ENCODE peak calls at places on chromosomes 16 and 17, in nine cellular contexts. N is heart right ventricle, J is SJSA1, Y is mucosa of descending colon, T is ovary, D is esophagus squamous epithelium, H is dorsolateral prefrontal cortex, Z is tibial nerve, R is AG04450. A is an unnamed sample.
A peak's percentile ranks its signal among the peaks of the same experiment; 100 is the strongest.

GRCh38 chr17:8057691-8058114 is 18.8 kb downstream of the ALOX15B start:
- DNase-seq in H (no peak), Y (no peak), N (no peak), T (peak; percentile 37), J (peak; percentile 38), D (no peak), R (peak; percentile 51), Z (no peak), A (peak; percentile 85)

GRCh38 chr16:17556276-17557052 is 85.7 kb upstream of the XYLT1 start:
- DNase-seq in J (peak; percentile 46), R (no peak), D (no peak), N (no peak), Z (no peak), H (no peak), Y (no peak), T (no peak), A (no peak)

GRCh38 chr17:82213251-82214011 is 789 bp upstream of the CCDC57 start:
- DNase-seq in Y (peak; percentile 51), N (no peak), T (peak; percentile 66), H (peak; percentile 71), J (peak; percentile 71), R (peak; percentile 61), D (no peak), Z (no peak), A (peak; percentile 33)

GRCh38 chr17:70787721-70788120 is 618.4 kb downstream of the KCNJ2 start:
- DNase-seq in J (no peak), Y (no peak), T (no peak), R (no peak), Z (no peak), H (no peak), N (no peak), D (no peak), A (no peak)

GRCh38 chr16:81586976-81587625 is 142.5 kb downstream of the CMIP start:
- DNase-seq in T (no peak), D (no peak), Z (no peak), Y (no peak), J (no peak), R (no peak), N (no peak), H (no peak), A (no peak)

GRCh38 chr17:82410014-82410716 is 8.0 kb upstream of the HEXD start:
- DNase-seq in Y (no peak), R (no peak), J (no peak), D (no peak), Z (no peak), T (no peak), H (no peak), N (no peak), A (no peak)

GRCh38 chr17:11795906-11796305 is 197.6 kb downstream of the DNAH9 start:
- DNase-seq in T (no peak), Z (no peak), N (no peak), J (no peak), R (no peak), Y (no peak), H (no peak), D (no peak), A (no peak)

GRCh38 chr17:74356640-74357465 is 4.8 kb downstream of the BTBD17 start:
- DNase-seq in T (no peak), Y (no peak), D (no peak), J (no peak), R (no peak), H (no peak), N (no peak), Z (no peak), A (no peak)

GRCh38 chr17:57724038-57724728 is 20.9 kb downstream of the CCDC182 start:
- DNase-seq in J (no peak), H (no peak), T (no peak), Z (no peak), R (no peak), Y (no peak), N (no peak), D (no peak), A (no peak)

GRCh38 chr17:50270430-50271172 is 3.7 kb upstream of the TMEM92 start:
- DNase-seq in N (peak; percentile 37), D (no peak), R (peak; percentile 63), H (peak; percentile 55), J (peak; percentile 85), T (peak; percentile 66), Z (peak; percentile 62), Y (no peak), A (no peak)

GRCh38 chr17:19538095-19539039 is 4.7 kb downstream of the SLC47A1 start:
- DNase-seq in R (no peak), J (no peak), T (peak; percentile 35), N (no peak), D (no peak), H (no peak), Y (no peak), Z (no peak), A (no peak)

GRCh38 chr17:67452681-67453554 is 75.8 kb downstream of the PITPNC1 start:
- DNase-seq in N (no peak), D (no peak), Z (no peak), T (no peak), Y (no peak), J (no peak), R (no peak), H (no peak), A (no peak)

GRCh38 chr16:830107-830870 is 29.8 kb upstream of the GNG13 start:
- DNase-seq in D (no peak), Z (no peak), R (no peak), T (no peak), N (no peak), Y (no peak), J (no peak), H (no peak), A (no peak)

GRCh38 chr17:7293821-7294613 is 422 bp downstream of the YBX2 start:
- DNase-seq in J (no peak), T (no peak), Z (no peak), H (no peak), D (no peak), Y (peak; percentile 94), R (no peak), N (no peak), A (peak; percentile 85)

GRCh38 chr17:67421869-67422273 is 44.8 kb downstream of the PITPNC1 start:
- DNase-seq in J (peak; percentile 88), H (no peak), R (peak; percentile 42), Y (no peak), N (no peak), Z (no peak), D (no peak), T (no peak), A (no peak)

GRCh38 chr17:76570457-76570856 is 15.2 kb downstream of the ST6GALNAC2 start:
- DNase-seq in D (no peak), N (no peak), H (no peak), T (no peak), R (no peak), J (no peak), Y (no peak), Z (no peak), A (no peak)

GRCh38 chr17:45948881-45949624 is 50.0 kb upstream of the STH start:
- DNase-seq in R (peak; percentile 4), J (peak; percentile 70), Y (peak; percentile 74), H (peak; percentile 84), T (peak; percentile 60), N (peak; percentile 80), Z (peak; percentile 33), D (no peak), A (peak; percentile 88)
- H3K4me3 ChIP-seq in R (peak overlapping the region; percentile 25), J (no peak overlapping the region), Y (no peak overlapping the region), H (peak overlapping the region; percentile 42), T (no peak overlapping the region), N (peak overlapping the region; percentile 25), Z (peak overlapping the region; percentile 24), D (peak overlapping the region; percentile 20), A (no peak overlapping the region)

GRCh38 chr17:30323262-30323894 is 10.5 kb downstream of the TMIGD1 start:
- DNase-seq in J (peak; percentile 15), N (no peak), R (no peak), Z (no peak), Y (no peak), D (no peak), H (no peak), T (no peak), A (peak; percentile 18)
- H3K4me3 ChIP-seq in J (no peak overlapping the region), N (no peak overlapping the region), R (no peak overlapping the region), Z (no peak overlapping the region), Y (no peak overlapping the region), D (no peak overlapping the region), H (no peak overlapping the region), T (no peak overlapping the region), A (no peak overlapping the region)

DNA sequence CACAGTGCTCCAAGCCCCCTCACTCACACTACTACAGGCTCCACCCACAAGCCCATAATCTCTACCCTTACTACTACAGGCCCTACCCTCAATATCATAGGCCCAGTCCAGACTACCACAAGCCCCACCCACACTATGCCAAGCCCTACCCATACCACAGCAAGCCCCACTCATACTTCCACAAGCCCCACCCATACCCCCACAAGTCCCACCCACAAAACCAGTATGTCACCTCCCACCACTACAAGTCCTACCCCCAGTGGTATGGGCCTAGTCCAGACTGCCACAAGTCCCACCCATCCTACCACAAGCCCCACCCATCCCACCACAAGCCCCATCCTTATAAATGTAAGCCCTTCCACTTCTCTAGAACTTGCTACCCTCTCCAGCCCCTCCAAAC is 13.8 kb downstream of the RIPOR1 start:
- DNase-seq in J (no peak), D (no peak), R (no peak), Y (no peak), H (no peak), N (no peak), T (peak; percentile 42), Z (no peak), A (peak; percentile 25)
- H3K4me3 ChIP-seq in J (no peak overlapping the region), D (no peak overlapping the region), R (no peak overlapping the region), Y (no peak overlapping the region), H (no peak overlapping the region), N (no peak overlapping the region), T (no peak overlapping the region), Z (no peak overlapping the region), A (no peak overlapping the region)

GRCh38 chr16:84832488-84833141 is 12.8 kb downstream of the CRISPLD2 start:
- DNase-seq in R (peak; percentile 100), Z (peak; percentile 92), H (no peak), D (peak; percentile 18), J (peak; percentile 56), T (peak; percentile 96), N (peak; percentile 81), Y (peak; percentile 68), A (no peak)
- H3K4me3 ChIP-seq in R (peak overlapping the region; percentile 45), Z (peak overlapping the region; percentile 28), H (no peak overlapping the region), D (peak overlapping the region; percentile 5), J (no peak overlapping the region), T (peak overlapping the region; percentile 23), N (no peak overlapping the region), Y (no peak overlapping the region), A (no peak overlapping the region)